ENCODE peak calls at places on chromosomes 2 and 18, in five cellular contexts. One of them, this sample, is unnamed.

GRCh38 chr2:232927041-232927792 is 57.2 kb downstream of the SNORC start:
- DNase-seq in left ventricle myocardium inferior: no peak
- DNase-seq in cardiac fibroblast: peak; percentile 14
- DNase-seq in fibroblast of lung: no peak
- DNase-seq in cardiac muscle cell: no peak
- DNase-seq in this sample: no peak

GRCh38 chr2:164621761-164622105 is 451 bp upstream of the GRB14 start:
- DNase-seq in left ventricle myocardium inferior: no peak
- DNase-seq in cardiac fibroblast: no peak
- DNase-seq in fibroblast of lung: no peak
- DNase-seq in cardiac muscle cell: no peak
- DNase-seq in this sample: no peak

GRCh38 chr2:179440642-179441251 is 176.1 kb upstream of the SESTD1 start:
- DNase-seq in left ventricle myocardium inferior: no peak
- DNase-seq in cardiac fibroblast: peak; percentile 55
- DNase-seq in fibroblast of lung: peak; percentile 53
- DNase-seq in cardiac muscle cell: no peak
- DNase-seq in this sample: no peak

GRCh38 chr2:201643216-201643651 is at the start of gene TMEM237:
- DNase-seq in left ventricle myocardium inferior: peak; percentile 49
- DNase-seq in cardiac fibroblast: peak; percentile 42
- DNase-seq in fibroblast of lung: peak; percentile 19
- DNase-seq in cardiac muscle cell: peak; percentile 78
- DNase-seq in this sample: peak; percentile 33

GRCh38 chr2:101608411-101609317 is 88.8 kb upstream of the MAP4K4 start:
- DNase-seq in left ventricle myocardium inferior: no peak
- DNase-seq in cardiac fibroblast: no peak
- DNase-seq in fibroblast of lung: no peak
- DNase-seq in cardiac muscle cell: no peak
- DNase-seq in this sample: no peak

GRCh38 chr2:223635080-223635479 is 32.9 kb upstream of the SCG2 start:
- DNase-seq in left ventricle myocardium inferior: no peak
- DNase-seq in cardiac fibroblast: peak; percentile 32
- DNase-seq in fibroblast of lung: peak; percentile 12
- DNase-seq in cardiac muscle cell: no peak
- DNase-seq in this sample: no peak

GRCh38 chr2:105576440-105577241 is 168.1 kb upstream of the NCK2 start:
- DNase-seq in left ventricle myocardium inferior: no peak
- DNase-seq in cardiac fibroblast: peak; percentile 86
- DNase-seq in fibroblast of lung: peak; percentile 60
- DNase-seq in cardiac muscle cell: peak; percentile 51
- DNase-seq in this sample: peak; percentile 29

GRCh38 chr2:80786584-80786983 is 482.0 kb upstream of the LRRTM1 start:
- DNase-seq in left ventricle myocardium inferior: no peak
- DNase-seq in cardiac fibroblast: no peak
- DNase-seq in fibroblast of lung: no peak
- DNase-seq in cardiac muscle cell: no peak
- DNase-seq in this sample: no peak

GRCh38 chr2:154324601-154325000 is 373.9 kb upstream of the KCNJ3 start:
- DNase-seq in left ventricle myocardium inferior: no peak
- DNase-seq in cardiac fibroblast: no peak
- DNase-seq in fibroblast of lung: no peak
- DNase-seq in cardiac muscle cell: no peak
- DNase-seq in this sample: no peak

GRCh38 chr18:3466051-3466450 is 16.1 kb downstream of the TGIF1 start:
- DNase-seq in left ventricle myocardium inferior: no peak
- DNase-seq in cardiac fibroblast: peak; percentile 90
- DNase-seq in fibroblast of lung: peak; percentile 91
- DNase-seq in cardiac muscle cell: no peak
- DNase-seq in this sample: no peak

GRCh38 chr2:112251211-112251721 is 3.6 kb downstream of the ZC3H8 start:
- DNase-seq in left ventricle myocardium inferior: no peak
- DNase-seq in cardiac fibroblast: no peak
- DNase-seq in fibroblast of lung: peak; percentile 3
- DNase-seq in cardiac muscle cell: no peak
- DNase-seq in this sample: no peak

GRCh38 chr2:106944220-106944619 is 58.3 kb upstream of the ST6GAL2 start:
- DNase-seq in left ventricle myocardium inferior: no peak
- DNase-seq in cardiac fibroblast: peak; percentile 29
- DNase-seq in fibroblast of lung: peak; percentile 52
- DNase-seq in cardiac muscle cell: no peak
- DNase-seq in this sample: no peak

GRCh38 chr2:205605638-205606304 is 76.5 kb upstream of the NRP2 start:
- DNase-seq in left ventricle myocardium inferior: no peak
- DNase-seq in cardiac fibroblast: no peak
- DNase-seq in fibroblast of lung: no peak
- DNase-seq in cardiac muscle cell: no peak
- DNase-seq in this sample: no peak

GRCh38 chr2:77778917-77779316 is 256.7 kb upstream of the LRRTM4 start:
- DNase-seq in left ventricle myocardium inferior: no peak
- DNase-seq in cardiac fibroblast: no peak
- DNase-seq in fibroblast of lung: no peak
- DNase-seq in cardiac muscle cell: no peak
- DNase-seq in this sample: no peak

GRCh38 chr2:237723613-237724012 is 75.0 kb upstream of the RBM44 start:
- DNase-seq in left ventricle myocardium inferior: peak; percentile 59
- DNase-seq in cardiac fibroblast: no peak
- DNase-seq in fibroblast of lung: peak; percentile 51
- DNase-seq in cardiac muscle cell: no peak
- DNase-seq in this sample: peak; percentile 22
- TF ChIP-seq CTCF in left ventricle myocardium inferior: no peak
- TF ChIP-seq CTCF in cardiac fibroblast: peak; percentile 12
- TF ChIP-seq CTCF in fibroblast of lung: no peak
- TF ChIP-seq CTCF in cardiac muscle cell: no peak
- TF ChIP-seq CTCF in this sample: no peak

DNA sequence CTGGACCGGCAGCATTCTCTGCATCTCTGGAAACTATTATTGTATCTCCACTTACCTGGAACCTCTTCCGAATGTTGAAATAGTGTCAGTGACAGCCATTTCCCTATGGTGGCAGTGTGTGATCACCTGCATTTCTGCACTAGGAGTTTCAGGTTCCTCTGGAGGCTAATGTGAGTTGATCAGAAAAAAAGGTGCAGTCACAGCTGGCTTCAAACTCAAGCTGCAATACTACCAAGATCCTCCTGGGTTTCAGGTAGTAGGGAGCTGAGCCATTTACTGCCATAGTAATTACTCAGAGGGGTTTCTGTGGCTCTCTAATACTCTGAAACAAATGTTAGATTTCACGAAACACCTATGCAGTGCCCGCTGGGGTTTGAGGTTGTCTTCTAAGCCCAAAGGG is 183.5 kb upstream of the OSR1 start:
- DNase-seq in left ventricle myocardium inferior: no peak
- DNase-seq in cardiac fibroblast: no peak
- DNase-seq in fibroblast of lung: no peak
- DNase-seq in cardiac muscle cell: no peak
- DNase-seq in this sample: no peak
- TF ChIP-seq CTCF in left ventricle myocardium inferior: no peak
- TF ChIP-seq CTCF in cardiac fibroblast: no peak
- TF ChIP-seq CTCF in fibroblast of lung: no peak
- TF ChIP-seq CTCF in cardiac muscle cell: no peak
- TF ChIP-seq CTCF in this sample: no peak

DNA sequence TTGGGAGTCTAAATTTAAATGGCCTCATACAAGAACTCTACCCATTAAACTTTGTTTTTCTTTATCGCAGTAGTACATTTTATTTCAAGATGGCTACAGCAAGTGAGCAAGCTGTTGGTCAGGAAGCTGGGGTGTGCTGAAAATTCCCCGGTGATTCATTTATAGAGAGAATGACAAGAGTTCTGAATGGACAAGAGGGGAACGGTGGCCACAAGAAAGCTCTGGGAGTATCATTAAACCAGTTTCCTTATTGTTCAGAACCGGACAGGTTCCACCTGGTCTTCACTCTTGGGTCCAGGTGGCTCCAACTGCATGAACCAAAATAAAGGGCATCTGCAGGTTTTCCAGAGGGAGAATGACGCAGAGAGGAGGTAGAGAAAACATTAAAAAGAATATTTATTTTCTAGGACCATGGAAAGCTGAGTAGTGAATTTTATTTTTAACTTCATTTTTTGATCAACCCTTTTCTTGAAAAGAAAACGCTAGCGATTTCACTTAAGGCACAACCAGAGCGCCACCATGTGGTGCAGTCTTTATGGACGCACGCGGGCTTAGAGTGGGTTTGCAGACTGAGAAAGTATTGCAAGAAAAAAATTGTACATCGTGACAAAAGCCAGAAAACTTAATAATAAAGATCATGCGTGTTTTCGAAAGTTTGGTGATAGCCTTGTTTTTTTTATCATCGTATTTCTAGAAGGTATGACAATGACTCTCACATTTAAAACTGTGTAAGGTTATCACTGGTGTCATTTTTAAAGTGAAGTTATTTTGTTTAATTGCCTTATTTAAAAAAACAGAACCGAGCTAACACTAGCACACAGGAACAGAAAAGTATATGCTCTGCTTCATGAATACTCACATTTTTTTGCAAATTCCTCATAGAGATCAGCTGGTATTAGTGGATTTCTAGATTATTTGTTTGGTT is 97.9 kb upstream of the NOL4 start:
- DNase-seq in left ventricle myocardium inferior: peak; percentile 24
- DNase-seq in cardiac fibroblast: peak; percentile 56
- DNase-seq in fibroblast of lung: peak; percentile 85
- DNase-seq in cardiac muscle cell: peak; percentile 85
- DNase-seq in this sample: peak; percentile 66
- TF ChIP-seq CTCF in left ventricle myocardium inferior: peak; percentile 65
- TF ChIP-seq CTCF in cardiac fibroblast: peak; percentile 66
- TF ChIP-seq CTCF in fibroblast of lung: peak; percentile 87
- TF ChIP-seq CTCF in cardiac muscle cell: peak; percentile 66
- TF ChIP-seq CTCF in this sample: peak; percentile 91

GRCh38 chr2:96875498-96876035 is 5.7 kb upstream of the SEMA4C start:
- DNase-seq in left ventricle myocardium inferior: no peak
- DNase-seq in cardiac fibroblast: no peak
- DNase-seq in fibroblast of lung: no peak
- DNase-seq in cardiac muscle cell: no peak
- DNase-seq in this sample: peak; percentile 42
- TF ChIP-seq CTCF in left ventricle myocardium inferior: no peak
- TF ChIP-seq CTCF in cardiac fibroblast: no peak
- TF ChIP-seq CTCF in fibroblast of lung: no peak
- TF ChIP-seq CTCF in cardiac muscle cell: no peak
- TF ChIP-seq CTCF in this sample: peak; percentile 38